ENCODE peak calls at places on chromosomes 4 and X, in five cellular contexts. G, C, M, U and B are unnamed samples.

GRCh38 chrX:77597090-77597489 is 149.9 kb downstream of the FGF16 start:
- DNase-seq in G (no peak), C (no peak), M (peak), U (peak), B (peak)

GRCh38 chr4:76881375-76881774 is 16.6 kb downstream of the SOWAHB start:
- DNase-seq in G (no peak), C (no peak), M (no peak), U (no peak), B (no peak)

GRCh38 chrX:24203072-24203808 is 53.7 kb downstream of the ZFX start:
- DNase-seq in G (no peak), C (no peak), M (no peak), U (no peak), B (no peak)

GRCh38 chrX:119672252-119672825 is 20.6 kb downstream of the SEPTIN6 start:
- DNase-seq in G (no peak), C (no peak), M (peak), U (peak), B (no peak)

GRCh38 chrX:118240359-118240758 is 105.5 kb upstream of the WDR44 start:
- DNase-seq in G (no peak), C (no peak), M (no peak), U (peak), B (no peak)

GRCh38 chrX:103066606-103067005 is 2.6 kb upstream of the BEX1 start:
- DNase-seq in G (no peak), C (no peak), M (no peak), U (peak), B (peak)

GRCh38 chrX:38347136-38347535 is 5.3 kb upstream of the OTC start:
- DNase-seq in G (no peak), C (no peak), M (peak), U (peak), B (peak)

GRCh38 chr4:33626242-33626641 is 2618.1 kb downstream of the ARAP2 start:
- DNase-seq in G (no peak), C (no peak), M (no peak), U (no peak), B (no peak)

GRCh38 chr4:185457136-185457535 is 14.4 kb downstream of the CCDC110 start:
- DNase-seq in G (no peak), C (no peak), M (no peak), U (no peak), B (no peak)

GRCh38 chr4:55854132-55854531 is 684 bp downstream of the EXOC1 start:
- DNase-seq in G (no peak), C (no peak), M (no peak), U (no peak), B (no peak)

GRCh38 chrX:124497386-124497785 is 151.0 kb downstream of the SH2D1A start:
- DNase-seq in G (no peak), C (no peak), M (no peak), U (no peak), B (no peak)

GRCh38 chrX:39971760-39972159 is 126.0 kb downstream of the BCOR start:
- DNase-seq in G (no peak), C (no peak), M (no peak), U (no peak), B (no peak)

GRCh38 chr4:75849459-75849858 is 52.8 kb downstream of the PPEF2 start:
- DNase-seq in G (no peak), C (no peak), M (no peak), U (peak), B (no peak)

GRCh38 chrX:113473418-113473817 is 632.8 kb upstream of the AMOT start:
- DNase-seq in G (no peak), C (no peak), M (no peak), U (no peak), B (no peak)

GRCh38 chr4:92334716-92335350 is 31.1 kb downstream of the GRID2 start:
- DNase-seq in G (no peak), C (no peak), M (no peak), U (peak), B (peak)

GRCh38 chr4:141131738-141132688 is 1.3 kb downstream of the RNF150 start:
- DNase-seq in G (peak), C (peak), M (peak), U (no peak), B (peak)

GRCh38 chr4:152957437-152958185 is 21.5 kb downstream of the FHDC1 start:
- DNase-seq in G (no peak), C (peak), M (no peak), U (peak), B (peak)

GRCh38 chrX:40090050-40090804 is 7.5 kb downstream of the BCOR start:
- DNase-seq in G (peak), C (peak), M (no peak), U (peak), B (no peak)

GRCh38 chr4:145347684-145348083 is 134.0 kb upstream of the SMAD1 start:
- DNase-seq in G (no peak), C (no peak), M (peak), U (peak), B (peak)

GRCh38 chrX:40496728-40497127 is 84.0 kb upstream of the ATP6AP2 start:
- DNase-seq in G (no peak), C (no peak), M (peak), U (peak), B (no peak)

GRCh38 chrX:109624641-109625311 is at the start of gene KCNE5:
- DNase-seq in G (peak), C (peak), M (no peak), U (no peak), B (no peak)

GRCh38 chr4:156575430-156576073 is 396.0 kb downstream of the PDGFC start:
- DNase-seq in G (no peak), C (no peak), M (no peak), U (peak), B (no peak)

GRCh38 chr4:73127839-73128448 is 58.4 kb upstream of the COX18 start:
- DNase-seq in G (no peak), C (no peak), M (peak), U (peak), B (no peak)

GRCh38 chrX:7215842-7216241 is 67.9 kb upstream of the PUDP start:
- DNase-seq in G (no peak), C (no peak), M (peak), U (no peak), B (peak)

GRCh38 chrX:129769467-129770154 is 10.1 kb upstream of the SASH3 start:
- DNase-seq in G (no peak), C (no peak), M (no peak), U (no peak), B (no peak)

GRCh38 chr4:94804613-94805012 is 46.9 kb downstream of the BMPR1B start:
- DNase-seq in G (no peak), C (no peak), M (no peak), U (no peak), B (peak)
- H3K4me3 ChIP-seq in G (no peak), C (no peak), M (no peak), U (no peak), B (no peak)

GRCh38 chr4:90000995-90001394 is 106.3 kb downstream of the MMRN1 start:
- DNase-seq in G (no peak), C (no peak), M (no peak), U (no peak), B (no peak)
- TF ChIP-seq CTCF in G (no peak), C (no peak), M (no peak), U (no peak), B (no peak)

DNA sequence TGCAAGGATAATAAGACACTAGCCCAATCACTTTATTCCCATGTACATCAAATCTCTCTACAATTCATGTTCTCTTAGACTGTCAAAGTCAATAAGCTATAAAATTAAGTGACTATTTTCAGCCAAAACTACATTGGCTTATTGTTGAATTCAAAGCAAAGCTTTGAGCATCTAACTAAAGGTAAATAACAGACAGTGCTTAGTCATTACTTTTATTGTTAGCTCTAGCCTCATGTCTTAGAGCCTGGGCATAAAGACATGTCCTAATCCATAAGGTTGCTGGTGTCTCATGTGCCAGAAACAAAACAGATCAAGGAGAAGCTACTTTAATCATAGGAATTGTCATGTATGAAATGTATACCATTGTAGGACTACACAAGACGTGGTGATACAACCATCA is 103.1 kb upstream of the UNC5C start:
- DNase-seq in G (no peak), C (no peak), M (no peak), U (no peak), B (no peak)
- H3K4me3 ChIP-seq in G (no peak), C (no peak), M (no peak), U (no peak), B (no peak)

DNA sequence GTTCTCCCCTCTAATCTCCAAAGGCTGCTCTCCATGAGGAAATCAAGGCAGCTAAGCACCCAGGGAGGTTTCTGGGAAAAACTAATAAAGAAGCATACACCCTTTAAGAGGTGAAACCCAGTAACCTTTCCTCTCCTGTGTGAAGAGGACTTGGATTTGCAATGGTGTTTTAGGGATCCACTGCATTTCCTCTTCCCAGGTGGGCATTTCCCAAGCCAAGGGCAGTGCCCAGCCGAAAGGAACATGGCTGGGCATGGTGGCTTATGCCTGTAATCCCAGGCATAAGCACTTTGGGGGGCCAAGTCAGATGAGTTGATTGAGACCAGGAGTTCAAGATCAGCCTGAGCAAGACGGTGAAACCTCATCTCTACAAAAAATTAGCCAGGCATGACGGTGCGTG is 5.4 kb upstream of the ZNF185 start:
- DNase-seq in G (peak), C (no peak), M (no peak), U (no peak), B (no peak)
- TF ChIP-seq CTCF in G (no peak), C (no peak), M (no peak), U (no peak), B (no peak)

DNA sequence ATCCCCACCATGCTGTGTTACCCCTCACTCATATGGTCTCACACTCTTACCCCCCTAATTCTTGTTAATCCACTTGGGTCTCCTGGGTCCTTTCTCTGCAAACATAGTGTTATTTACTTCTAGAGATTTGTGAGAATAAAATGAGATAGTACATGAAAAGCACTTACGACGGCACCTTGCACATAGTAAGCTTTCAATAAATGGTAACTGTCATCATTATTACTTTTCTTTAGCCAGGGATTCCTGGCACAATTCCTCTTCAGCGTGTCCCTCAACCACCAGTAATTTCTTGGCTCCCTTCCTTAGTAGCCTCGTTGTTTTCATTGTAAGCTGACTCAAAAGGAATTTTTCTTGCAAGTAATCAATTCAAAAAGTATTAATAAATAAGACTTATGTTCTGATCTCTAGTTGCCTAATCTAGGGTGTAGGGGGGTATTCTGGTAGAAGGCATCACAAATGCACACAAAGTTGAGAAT is 30.1 kb upstream of the RBMX start:
- DNase-seq in G (no peak), C (no peak), M (peak), U (peak), B (peak)
- H3K4me3 ChIP-seq in G (peak), C (peak), M (peak), U (peak), B (peak)

DNA sequence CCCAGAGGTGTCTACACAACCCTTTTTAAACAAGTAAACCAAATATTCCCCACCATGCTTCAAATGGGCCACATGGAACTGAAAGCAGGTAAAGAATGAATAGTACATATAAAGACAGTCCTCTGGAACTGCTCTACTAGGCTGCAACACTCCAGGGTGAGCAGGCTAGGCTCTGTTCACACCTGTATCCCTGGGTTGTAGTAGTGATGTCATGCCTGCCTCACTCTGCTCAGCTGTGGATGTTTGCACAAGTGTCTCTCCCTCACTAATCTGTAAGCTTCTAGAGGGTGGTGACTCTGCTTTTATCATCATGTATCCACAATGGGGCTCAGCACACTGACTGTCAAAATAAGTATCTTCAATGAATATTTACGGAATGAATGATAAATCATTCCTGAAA is 20.4 kb downstream of the LEF1 start:
- DNase-seq in G (no peak), C (no peak), M (no peak), U (no peak), B (no peak)
- TF ChIP-seq CTCF in G (no peak), C (no peak), M (no peak), U (no peak), B (no peak)

DNA sequence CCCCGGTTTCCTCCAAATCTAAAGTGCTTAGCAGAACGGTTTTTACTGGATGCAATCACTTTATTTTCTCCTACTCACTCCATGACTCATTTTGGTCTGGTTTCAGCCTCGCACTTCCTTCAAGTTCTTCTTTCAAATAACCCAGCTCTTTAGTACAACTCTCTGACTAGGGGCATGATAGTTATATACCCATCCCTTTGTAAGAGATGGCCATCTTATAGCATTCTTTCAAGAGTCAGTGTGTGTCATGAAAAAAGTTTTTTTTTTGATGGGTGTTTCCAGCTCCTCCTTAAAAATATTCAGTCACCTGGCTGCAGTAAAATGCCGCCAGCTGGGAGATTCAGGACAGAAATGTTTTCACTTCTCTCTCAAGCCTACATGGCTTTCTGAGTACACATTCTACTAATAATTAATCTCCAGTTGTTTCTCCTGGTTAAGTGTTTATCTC is 139.4 kb downstream of the GASK1B start:
- DNase-seq in G (no peak), C (no peak), M (peak), U (peak), B (peak)
- H3K4me3 ChIP-seq in G (peak), C (no peak), M (no peak), U (no peak), B (no peak)